ENCODE peak calls at places on chromosomes 5 and 9, in four cellular contexts. A is K562, M is GM12891, F is GM12878. L is an unnamed sample.

GRCh38 chr5:137218471-137218870 is 280.7 kb downstream of the SPOCK1 start:
- DNase-seq in A (no peak), M (no peak), F (no peak), L (no peak)

GRCh38 chr5:44511596-44511995 is 122.4 kb upstream of the FGF10 start:
- DNase-seq in A (no peak), M (no peak), F (no peak), L (no peak)

GRCh38 chr5:31492824-31493223 is 39.1 kb downstream of the DROSHA start:
- DNase-seq in A (no peak), M (no peak), F (no peak), L (no peak)

GRCh38 chr5:56849671-56850070 is 34.3 kb downstream of the MAP3K1 start:
- DNase-seq in A (no peak), M (no peak), F (no peak), L (no peak)

GRCh38 chr9:113386571-113387393 is 10.0 kb upstream of the HDHD3 start:
- DNase-seq in A (no peak), M (no peak), F (no peak), L (no peak)

GRCh38 chr5:171863928-171864327 is 78.3 kb downstream of the SMIM23 start:
- DNase-seq in A (no peak), M (no peak), F (no peak), L (no peak)

GRCh38 chr9:81305561-81306182 is 383.7 kb downstream of the TLE1 start:
- DNase-seq in A (no peak), M (no peak), F (no peak), L (no peak)

GRCh38 chr9:92384373-92384772 is 20.0 kb downstream of the OGN start:
- DNase-seq in A (no peak), M (no peak), F (no peak), L (no peak)

GRCh38 chr5:4700082-4700481 is 440.0 kb upstream of the ADAMTS16 start:
- DNase-seq in A (peak; percentile 48), M (no peak), F (no peak), L (peak; percentile 40)

GRCh38 chr9:114155263-114155966 is at the start of gene COL27A1:
- DNase-seq in A (peak; percentile 73), M (peak; percentile 93), F (no peak), L (peak; percentile 43)

GRCh38 chr9:32551491-32552049 is 557 bp upstream of the SMIM27 start:
- DNase-seq in A (peak; percentile 39), M (no peak), F (peak; percentile 12), L (no peak)

GRCh38 chr5:134543820-134544692 is 18.6 kb downstream of the JADE2 start:
- DNase-seq in A (no peak), M (peak; percentile 56), F (no peak), L (peak; percentile 40)

GRCh38 chr9:134186471-134187109 is 22.2 kb upstream of the RNU6ATAC start:
- DNase-seq in A (peak; percentile 55), M (peak; percentile 5), F (no peak), L (no peak)

GRCh38 chr5:88836195-88836838 is 46.7 kb downstream of the MEF2C start:
- DNase-seq in A (peak; percentile 89), M (no peak), F (no peak), L (no peak)

GRCh38 chr9:88076286-88077070 is 61.8 kb downstream of the SPATA31C2 start:
- DNase-seq in A (peak; percentile 47), M (peak; percentile 18), F (no peak), L (peak; percentile 70)

GRCh38 chr9:134930404-134930803 is 12.7 kb upstream of the FCN1 start:
- DNase-seq in A (no peak), M (no peak), F (peak; percentile 81), L (no peak)

GRCh38 chr5:35990941-35991592 is at the start of gene UGT3A1:
- DNase-seq in A (no peak), M (no peak), F (no peak), L (no peak)

GRCh38 chr5:54254482-54255198 is 55.7 kb downstream of the ARL15 start:
- DNase-seq in A (peak; percentile 28), M (no peak), F (no peak), L (no peak)

GRCh38 chr5:134647750-134648424 is 698 bp upstream of the SEC24A start:
- DNase-seq in A (peak; percentile 18), M (no peak), F (peak; percentile 85), L (peak; percentile 26)

GRCh38 chr5:76622973-76623596 is at the start of gene F2RL2:
- DNase-seq in A (peak; percentile 56), M (no peak), F (no peak), L (no peak)

GRCh38 chr5:41083306-41083705 is 12.2 kb upstream of the MROH2B start:
- DNase-seq in A (no peak), M (no peak), F (no peak), L (no peak)

GRCh38 chr5:63145167-63145566 is 566.5 kb downstream of the LRRC70 start:
- DNase-seq in A (no peak), M (no peak), F (no peak), L (no peak)

GRCh38 chr5:178213748-178214151 is 9.4 kb downstream of the HNRNPAB start:
- DNase-seq in A (no peak), M (no peak), F (no peak), L (no peak)

GRCh38 chr5:178211095-178212048 is 7.0 kb downstream of the HNRNPAB start:
- DNase-seq in A (no peak), M (no peak), F (no peak), L (no peak)

GRCh38 chr5:178214160-178214803 is 9.9 kb downstream of the HNRNPAB start:
- DNase-seq in A (no peak), M (no peak), F (no peak), L (no peak)

GRCh38 chr5:178213003-178213449 is 8.7 kb downstream of the HNRNPAB start:
- DNase-seq in A (no peak), M (no peak), F (no peak), L (no peak)

GRCh38 chr5:178212241-178213002 is 8.1 kb downstream of the HNRNPAB start:
- DNase-seq in A (no peak), M (no peak), F (no peak), L (no peak)
- TF ChIP-seq SPI1 in A (no peak), M (no peak), F (no peak), L (no peak)

DNA sequence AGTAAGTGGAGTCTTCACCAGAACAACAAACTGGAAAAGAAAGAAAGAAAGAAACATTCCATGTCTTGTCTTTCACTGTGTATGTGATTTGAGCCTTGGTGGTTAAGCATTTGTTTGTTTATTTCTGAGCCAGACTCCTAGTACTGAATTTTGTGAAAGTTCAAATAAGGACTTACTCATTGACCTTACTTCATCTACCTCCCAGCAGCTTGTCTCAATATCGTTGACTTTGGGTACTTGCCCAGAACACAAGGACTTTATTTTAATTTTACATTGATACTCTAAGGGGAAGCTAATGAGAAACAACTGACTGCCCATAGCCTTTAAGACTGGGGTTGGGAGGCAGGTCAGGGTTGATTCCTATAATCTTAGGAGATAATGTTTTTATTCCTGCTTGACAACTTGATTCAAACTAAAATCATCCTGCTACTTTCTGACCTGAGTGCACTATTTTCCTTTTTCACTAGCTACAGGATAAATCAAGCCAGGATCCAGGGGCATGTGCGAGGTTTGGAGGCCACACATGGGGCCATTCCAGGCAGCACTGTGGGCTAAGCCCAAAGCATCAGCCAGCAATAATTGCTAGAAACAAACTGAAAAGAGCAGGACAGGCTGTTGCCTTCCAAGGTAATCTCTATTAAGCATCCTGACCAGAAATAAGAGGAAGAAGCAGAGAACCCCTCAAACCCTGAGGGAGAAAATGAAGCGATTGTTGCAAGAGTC is 138.9 kb upstream of the RUSC2 start:
- DNase-seq in A (no peak), M (no peak), F (no peak), L (no peak)
- TF ChIP-seq POLR2AphosphoS5 in A (no peak), M (no peak), F (no peak), L (no peak)

GRCh38 chr9:3500044-3500443 is 25.8 kb downstream of the RFX3 start:
- DNase-seq in A (no peak), M (no peak), F (no peak), L (no peak)

GRCh38 chr9:3495850-3496249 is 30.0 kb downstream of the RFX3 start:
- DNase-seq in A (no peak), M (no peak), F (no peak), L (no peak)

GRCh38 chr9:3498691-3499090 is 27.1 kb downstream of the RFX3 start:
- DNase-seq in A (no peak), M (no peak), F (no peak), L (no peak)

GRCh38 chr9:3497857-3498256 is 27.9 kb downstream of the RFX3 start:
- DNase-seq in A (no peak), M (no peak), F (no peak), L (no peak)

GRCh38 chr9:3497406-3497805 is 28.4 kb downstream of the RFX3 start:
- DNase-seq in A (no peak), M (no peak), F (no peak), L (no peak)
- TF ChIP-seq SPI1 in A (no peak), M (no peak), F (no peak), L (no peak)

GRCh38 chr9:136723362-136723976 is 11.1 kb downstream of the DIPK1B start:
- DNase-seq in A (no peak), M (no peak), F (no peak), L (peak; percentile 58)
- TF ChIP-seq POLR2AphosphoS5 in A (peak; percentile 44), M (peak; percentile 55), F (no peak), L (peak; percentile 73)

GRCh38 chr5:138568061-138568824 is 7.0 kb downstream of the HSPA9 start:
- DNase-seq in A (no peak), M (no peak), F (no peak), L (no peak)
- TF ChIP-seq SPI1 in A (no peak), M (no peak), F (no peak), L (no peak)

GRCh38 chr5:174571662-174572397 is 152.6 kb upstream of the MSX2 start:
- DNase-seq in A (no peak), M (no peak), F (no peak), L (no peak)
- TF ChIP-seq POLR2AphosphoS5 in A (no peak), M (no peak), F (no peak), L (no peak)

GRCh38 chr9:111898331-111899096 is 1.9 kb downstream of the UGCG start:
- DNase-seq in A (peak; percentile 12), M (no peak), F (no peak), L (no peak)

GRCh38 chr9:111903996-111904395 is 7.4 kb downstream of the UGCG start:
- DNase-seq in A (no peak), M (no peak), F (no peak), L (no peak)

GRCh38 chr9:111900081-111900805 is 3.6 kb downstream of the UGCG start:
- DNase-seq in A (peak; percentile 32), M (no peak), F (no peak), L (no peak)

GRCh38 chr9:111902396-111903147 is 6.0 kb downstream of the UGCG start:
- DNase-seq in A (no peak), M (no peak), F (no peak), L (no peak)

GRCh38 chr9:111900934-111901612 is 4.5 kb downstream of the UGCG start:
- DNase-seq in A (peak; percentile 85), M (no peak), F (no peak), L (no peak)
- TF ChIP-seq SPI1 in A (no peak), M (no peak), F (no peak), L (no peak)

L was measured in HL-60.